ENCODE peak calls at places on chromosomes 16 and 17, in five cellular contexts. R is GM23248, Y is dorsolateral prefrontal cortex, C is astrocyte of the cerebellum, A is cardiac fibroblast. U is an unnamed sample.

GRCh38 chr16:67666032-67666537 is 465 bp downstream of the ENKD1 start:
- DNase-seq in C (no peak), Y (no peak), A (peak), R (peak), U (no peak)

GRCh38 chr16:68800257-68800875 is 43.0 kb upstream of the TANGO6 start:
- DNase-seq in R (peak), C (peak), Y (no peak), A (peak), U (peak)

GRCh38 chr16:900211-900610 is 70.6 kb downstream of the LMF1 start:
- DNase-seq in Y (no peak), R (no peak), C (no peak), A (no peak), U (no peak)

GRCh38 chr17:6497496-6498221 is 53.4 kb downstream of the PIMREG start:
- DNase-seq in R (no peak), C (no peak), A (no peak), Y (no peak), U (no peak)

GRCh38 chr17:83173997-83174858 is 94.8 kb downstream of the METRNL start:
- DNase-seq in A (peak), Y (no peak), C (no peak), R (peak), U (peak)

GRCh38 chr17:5419959-5420653 is at the start of gene RPAIN:
- DNase-seq in A (peak), C (no peak), Y (peak), R (peak), U (peak)

GRCh38 chr17:21842332-21843317 is 150.3 kb downstream of the KCNJ18 start:
- DNase-seq in Y (no peak), A (no peak), C (no peak), R (no peak), U (no peak)

GRCh38 chr16:85296859-85297698 is 184.8 kb upstream of the CIBAR2 start:
- DNase-seq in R (peak), Y (no peak), C (no peak), A (peak), U (peak)

GRCh38 chr17:27494192-27495091 is 38.2 kb downstream of the KSR1 start:
- DNase-seq in R (peak), C (peak), Y (peak), A (peak), U (peak)

GRCh38 chr17:41717408-41718286 is 5.5 kb downstream of the GAST start:
- DNase-seq in C (no peak), R (peak), Y (no peak), A (peak), U (peak)

GRCh38 chr16:30748634-30749445 is 615 bp downstream of the PHKG2 start:
- DNase-seq in Y (no peak), C (no peak), R (peak), A (peak), U (peak)

GRCh38 chr16:80319181-80319580 is 221.6 kb upstream of the DYNLRB2 start:
- DNase-seq in Y (no peak), C (no peak), A (no peak), R (no peak), U (no peak)

GRCh38 chr17:50537721-50538548 is 5.4 kb downstream of the EPN3 start:
- DNase-seq in A (no peak), Y (no peak), R (no peak), C (no peak), U (no peak)

GRCh38 chr17:50603340-50603739 is 31.3 kb upstream of the ABCC3 start:
- DNase-seq in R (peak), Y (no peak), C (no peak), A (no peak), U (no peak)

GRCh38 chr16:2912330-2913199 is 834 bp downstream of the FLYWCH1 start:
- DNase-seq in Y (no peak), C (peak), A (peak), R (peak), U (peak)

GRCh38 chr17:18319604-18320256 is 4.6 kb downstream of the SMCR8 start:
- DNase-seq in A (peak), Y (no peak), R (peak), C (peak), U (peak)

GRCh38 chr17:66737524-66737923 is 97.4 kb upstream of the CACNG5 start:
- DNase-seq in A (peak), Y (peak), R (peak), C (peak), U (peak)

GRCh38 chr16:55499951-55500350 is 8.9 kb upstream of the LPCAT2 start:
- DNase-seq in C (peak), Y (no peak), R (peak), A (peak), U (peak)

GRCh38 chr17:17808706-17809432 is 27.9 kb downstream of the SREBF1 start:
- DNase-seq in R (peak), C (no peak), A (peak), Y (no peak), U (peak)

GRCh38 chr16:54191592-54191991 is 95.0 kb downstream of the IRX3 start:
- DNase-seq in Y (no peak), C (no peak), R (no peak), A (no peak), U (no peak)

GRCh38 chr16:54193013-54193655 is 93.5 kb downstream of the IRX3 start:
- DNase-seq in Y (no peak), C (no peak), A (no peak), R (no peak), U (no peak)

GRCh38 chr16:54194008-54194731 is 92.4 kb downstream of the IRX3 start:
- DNase-seq in Y (peak), C (peak), R (peak), A (peak), U (peak)

GRCh38 chr16:54191163-54191562 is 95.4 kb downstream of the IRX3 start:
- DNase-seq in C (no peak), Y (no peak), A (no peak), R (no peak), U (no peak)

DNA sequence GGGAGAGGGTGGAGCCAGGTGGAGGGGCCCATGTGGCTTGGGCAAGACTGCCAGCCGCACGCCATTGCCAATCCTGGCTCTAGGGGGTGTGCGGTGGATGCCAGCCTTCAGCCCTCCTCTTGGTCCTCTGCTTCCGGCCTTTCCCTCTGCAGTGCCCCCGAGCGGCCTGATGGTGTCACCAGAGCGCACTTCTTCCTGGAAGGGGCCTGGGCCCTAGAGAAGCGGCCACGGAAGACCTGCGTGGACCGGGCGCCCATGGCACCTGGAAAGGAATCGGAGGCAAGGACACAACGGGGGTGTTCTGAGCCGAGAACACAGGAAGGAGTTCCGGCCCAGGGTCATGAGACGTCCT is 93.0 kb downstream of the IRX3 start:
- DNase-seq in C (peak), A (peak), R (peak), Y (no peak), U (peak)
- H3K4me3 ChIP-seq in C (no peak), A (no peak), R (peak), Y (peak), U (peak)

DNA sequence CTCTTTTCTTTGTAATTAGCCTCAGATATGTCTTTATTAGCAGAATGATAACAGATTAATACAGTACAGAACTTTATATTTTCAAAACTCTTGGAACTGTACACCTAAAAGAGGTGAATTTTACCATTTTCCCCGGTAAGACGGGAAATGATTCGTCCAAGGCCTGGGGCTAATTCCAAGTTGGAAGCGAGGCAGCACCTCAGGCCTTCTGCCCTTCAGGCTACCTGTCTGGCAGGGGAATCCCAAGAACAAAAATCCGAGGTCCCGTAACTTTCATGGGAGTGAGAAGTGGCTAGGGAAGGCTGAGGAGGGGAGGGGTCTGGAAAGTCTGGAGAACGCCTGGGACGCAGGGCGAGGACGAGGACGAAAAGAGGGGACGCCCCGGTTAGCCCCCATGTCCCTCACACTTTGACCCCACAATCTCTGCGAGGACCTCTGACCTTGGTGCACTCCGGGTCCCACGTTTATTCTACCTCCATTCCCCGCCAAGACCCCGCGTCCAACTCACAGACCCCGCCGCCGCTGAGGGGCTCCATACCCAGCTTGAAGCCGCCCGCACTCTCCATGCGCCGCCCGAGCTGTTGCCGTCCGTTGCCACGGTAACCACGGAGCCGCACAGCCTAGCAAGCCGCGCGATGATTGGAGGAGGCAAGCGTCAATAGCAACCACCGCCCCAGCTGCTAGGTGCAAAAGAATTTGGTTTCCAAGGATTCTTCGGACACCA is at the start of gene HYDIN:
- DNase-seq in R (peak), Y (peak), C (peak), A (peak), U (peak)
- H3K4me3 ChIP-seq in R (no peak), Y (peak), C (peak), A (no peak), U (no peak)

GRCh38 chr17:79801156-79802038 is 4.5 kb upstream of the CBX8 start:
- DNase-seq in R (peak), A (no peak), Y (no peak), C (peak), U (no peak)
- H3K4me3 ChIP-seq in R (no peak), A (no peak), Y (no peak), C (peak), U (no peak)

GRCh38 chr17:58331815-58332719 is 3.5 kb upstream of the TSPOAP1 start:
- DNase-seq in C (no peak), R (no peak), A (no peak), Y (no peak), U (no peak)
- H3K4me3 ChIP-seq in C (no peak), R (no peak), A (no peak), Y (peak), U (no peak)

DNA sequence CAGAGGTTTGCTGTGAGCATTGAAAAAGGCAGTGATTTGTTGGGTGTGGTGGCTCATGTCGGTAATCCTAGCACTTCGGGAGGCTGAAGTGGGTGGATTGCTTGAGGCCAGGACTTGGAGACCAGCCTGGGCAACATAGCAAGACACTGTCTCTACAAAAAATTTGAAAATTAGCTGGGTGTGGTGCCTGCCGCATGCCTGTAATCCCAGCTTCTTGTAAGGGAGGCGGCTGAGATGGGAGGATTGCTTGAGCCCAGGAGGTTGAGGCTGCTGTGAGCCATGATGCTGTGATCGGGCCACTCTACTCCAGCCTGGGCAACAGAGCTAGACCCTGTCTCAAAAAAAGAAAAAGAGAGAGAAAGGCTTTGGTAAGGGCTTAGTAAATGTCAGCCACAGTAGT is 7.0 kb upstream of the NPIPB2 start:
- DNase-seq in A (no peak), R (no peak), C (no peak), Y (no peak), U (no peak)
- H3K4me3 ChIP-seq in A (no peak), R (no peak), C (no peak), Y (no peak), U (no peak)

DNA sequence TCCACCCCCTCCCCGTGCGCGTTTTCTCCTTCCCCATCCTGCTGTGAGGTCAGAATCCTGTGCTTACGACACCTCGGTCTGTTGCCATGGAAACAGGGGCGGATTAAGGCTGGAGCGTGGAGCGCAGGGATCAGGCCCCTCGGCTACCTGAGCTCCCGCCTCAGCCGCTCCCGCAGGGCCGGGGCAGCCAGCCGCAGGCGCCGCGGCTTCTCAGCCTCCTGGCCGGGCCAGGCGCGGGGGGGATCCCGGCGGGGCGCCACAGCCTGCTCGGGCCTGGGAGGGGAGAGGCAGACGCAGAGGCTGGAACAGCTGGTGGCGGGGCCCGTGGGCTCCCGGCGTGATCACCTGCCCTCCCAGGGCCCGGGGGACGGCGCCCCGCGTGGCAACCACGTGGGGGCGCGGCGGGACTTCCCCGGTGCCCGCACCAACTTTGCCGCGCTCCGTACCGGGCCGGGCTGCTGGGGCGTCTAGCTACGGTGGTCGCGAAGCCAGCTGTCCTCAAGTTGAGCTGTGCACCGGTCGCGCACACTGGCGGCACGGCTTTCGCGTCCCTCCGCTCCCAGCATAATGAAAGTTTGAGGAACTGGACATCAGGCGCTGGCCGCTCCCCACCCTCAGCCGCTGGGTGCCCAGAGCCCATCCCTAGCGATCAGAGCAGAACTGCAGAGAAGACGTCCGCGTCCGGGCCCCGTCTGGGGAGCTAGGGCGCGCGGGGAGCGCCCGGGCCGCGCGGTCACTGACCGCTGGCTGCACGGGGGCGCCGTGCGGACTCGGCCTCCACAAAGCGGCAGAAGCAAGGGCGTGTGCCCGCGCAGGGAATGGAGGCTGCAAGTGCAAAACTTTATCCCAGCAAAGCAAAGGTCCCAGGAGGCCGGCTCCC is 1.2 kb downstream of the RTN4RL1 start:
- DNase-seq in Y (no peak), A (peak), R (peak), C (no peak), U (peak)
- H3K4me3 ChIP-seq in Y (peak), A (peak), R (peak), C (peak), U (peak)